ENCODE peak calls at places on chromosomes 4 and X, in six cellular contexts. One of them, this sample, is unnamed.

GRCh38 chrX:106437407-106437806 is 174.4 kb upstream of the RADX start:
- DNase-seq in GM04504: no peak
- DNase-seq in NCI-H187 treated with DMSO at 0.1 percent for 48 hours: no peak
- DNase-seq in germinal center: no peak
- DNase-seq in MM.1S: no peak
- DNase-seq in endodermal cell: no peak
- DNase-seq in this sample: no peak

GRCh38 chrX:148620023-148620422 is 119.6 kb downstream of the AFF2 start:
- DNase-seq in NCI-H187 treated with DMSO at 0.1 percent for 48 hours: no peak
- DNase-seq in endodermal cell: no peak
- DNase-seq in GM04504: no peak
- DNase-seq in MM.1S: no peak
- DNase-seq in germinal center: no peak
- DNase-seq in this sample: no peak

GRCh38 chr4:177511611-177512010 is 69.4 kb upstream of the AGA start:
- DNase-seq in NCI-H187 treated with DMSO at 0.1 percent for 48 hours: no peak
- DNase-seq in germinal center: no peak
- DNase-seq in MM.1S: no peak
- DNase-seq in endodermal cell: no peak
- DNase-seq in GM04504: no peak
- DNase-seq in this sample: no peak

GRCh38 chr4:181939199-181939945 is 303.8 kb upstream of the TENM3 start:
- DNase-seq in endodermal cell: peak
- DNase-seq in GM04504: no peak
- DNase-seq in MM.1S: no peak
- DNase-seq in germinal center: no peak
- DNase-seq in NCI-H187 treated with DMSO at 0.1 percent for 48 hours: no peak
- DNase-seq in this sample: peak

GRCh38 chrX:8988456-8988855 is 45.5 kb downstream of the FAM9B start:
- DNase-seq in GM04504: peak
- DNase-seq in NCI-H187 treated with DMSO at 0.1 percent for 48 hours: no peak
- DNase-seq in MM.1S: no peak
- DNase-seq in germinal center: no peak
- DNase-seq in endodermal cell: no peak
- DNase-seq in this sample: peak

GRCh38 chrX:128973033-128973432 is 550.3 kb downstream of the SMARCA1 start:
- DNase-seq in GM04504: no peak
- DNase-seq in endodermal cell: no peak
- DNase-seq in MM.1S: no peak
- DNase-seq in NCI-H187 treated with DMSO at 0.1 percent for 48 hours: no peak
- DNase-seq in germinal center: no peak
- DNase-seq in this sample: no peak

GRCh38 chrX:40579139-40579538 is 1.6 kb upstream of the ATP6AP2 start:
- DNase-seq in GM04504: no peak
- DNase-seq in endodermal cell: no peak
- DNase-seq in germinal center: no peak
- DNase-seq in MM.1S: no peak
- DNase-seq in NCI-H187 treated with DMSO at 0.1 percent for 48 hours: no peak
- DNase-seq in this sample: no peak

GRCh38 chr4:111323916-111324315 is 701.0 kb upstream of the PITX2 start:
- DNase-seq in endodermal cell: no peak
- DNase-seq in GM04504: no peak
- DNase-seq in NCI-H187 treated with DMSO at 0.1 percent for 48 hours: no peak
- DNase-seq in MM.1S: no peak
- DNase-seq in germinal center: no peak
- DNase-seq in this sample: no peak

GRCh38 chrX:21885568-21885967 is 29.8 kb downstream of the YY2 start:
- DNase-seq in germinal center: no peak
- DNase-seq in MM.1S: no peak
- DNase-seq in endodermal cell: no peak
- DNase-seq in NCI-H187 treated with DMSO at 0.1 percent for 48 hours: no peak
- DNase-seq in GM04504: no peak
- DNase-seq in this sample: peak

GRCh38 chrX:155767101-155767878 is 113.9 kb upstream of the VAMP7 start:
- DNase-seq in NCI-H187 treated with DMSO at 0.1 percent for 48 hours: no peak
- DNase-seq in germinal center: no peak
- DNase-seq in GM04504: peak
- DNase-seq in MM.1S: peak
- DNase-seq in endodermal cell: peak
- DNase-seq in this sample: peak

GRCh38 chr4:55947254-55947882 is 1.4 kb upstream of the CEP135 start:
- DNase-seq in MM.1S: peak
- DNase-seq in germinal center: peak
- DNase-seq in NCI-H187 treated with DMSO at 0.1 percent for 48 hours: no peak
- DNase-seq in GM04504: no peak
- DNase-seq in endodermal cell: no peak
- DNase-seq in this sample: peak

GRCh38 chr4:79575709-79576479 is 167.9 kb upstream of the GK2 start:
- DNase-seq in endodermal cell: no peak
- DNase-seq in NCI-H187 treated with DMSO at 0.1 percent for 48 hours: no peak
- DNase-seq in GM04504: no peak
- DNase-seq in germinal center: no peak
- DNase-seq in MM.1S: no peak
- DNase-seq in this sample: no peak

GRCh38 chr4:40311811-40312346 is 23.3 kb upstream of the CHRNA9 start:
- DNase-seq in endodermal cell: no peak
- DNase-seq in GM04504: no peak
- DNase-seq in MM.1S: peak
- DNase-seq in germinal center: no peak
- DNase-seq in NCI-H187 treated with DMSO at 0.1 percent for 48 hours: no peak
- DNase-seq in this sample: no peak

GRCh38 chrX:47749185-47749967 is 87.3 kb upstream of the ZNF81 start:
- DNase-seq in endodermal cell: no peak
- DNase-seq in MM.1S: peak
- DNase-seq in germinal center: no peak
- DNase-seq in GM04504: no peak
- DNase-seq in NCI-H187 treated with DMSO at 0.1 percent for 48 hours: no peak
- DNase-seq in this sample: no peak

GRCh38 chr4:173246719-173247118 is 78.1 kb downstream of the GALNT7 start:
- DNase-seq in endodermal cell: no peak
- DNase-seq in MM.1S: no peak
- DNase-seq in GM04504: no peak
- DNase-seq in germinal center: peak
- DNase-seq in NCI-H187 treated with DMSO at 0.1 percent for 48 hours: no peak
- DNase-seq in this sample: no peak